ENCODE peak calls at places on chromosomes 6 and 20, in five cellular contexts. K, R, N, X and U are unnamed samples. For H3K4me1, the result is how much of the 10 kb centered on the place peaks cover.

GRCh38 chr6:144897441-144897921 is 612.3 kb downstream of the UTRN start:
- DNase-seq in K (no peak), R (no peak), N (no peak), X (no peak), U (no peak)

GRCh38 chr6:119533603-119534279 is 184.2 kb upstream of the MAN1A1 start:
- DNase-seq in K (no peak), R (no peak), N (no peak), X (no peak), U (no peak)

GRCh38 chr20:22515264-22515663 is 69.1 kb downstream of the FOXA2 start:
- DNase-seq in K (no peak), R (no peak), N (no peak), X (no peak), U (no peak)

GRCh38 chr20:13265941-13266340 is 44.9 kb downstream of the ISM1 start:
- DNase-seq in K (no peak), R (no peak), N (no peak), X (no peak), U (no peak)

GRCh38 chr6:14380421-14380820 is 262.8 kb downstream of the CD83 start:
- DNase-seq in K (no peak), R (no peak), N (no peak), X (no peak), U (no peak)

GRCh38 chr6:23656257-23656731 is 469.7 kb upstream of the NRSN1 start:
- DNase-seq in K (no peak), R (no peak), N (no peak), X (no peak), U (no peak)

GRCh38 chr20:37567671-37568588 is 40.3 kb upstream of the BLCAP start:
- DNase-seq in K (no peak), R (no peak), N (no peak), X (no peak), U (no peak)

GRCh38 chr20:25547999-25548398 is 37.3 kb downstream of the NINL start:
- DNase-seq in K (no peak), R (no peak), N (no peak), X (no peak), U (no peak)

GRCh38 chr6:90328004-90328403 is 31.4 kb upstream of the BACH2 start:
- DNase-seq in K (no peak), R (no peak), N (no peak), X (no peak), U (no peak)

GRCh38 chr20:34562643-34563042 is 4.1 kb downstream of the MAP1LC3A start:
- DNase-seq in K (no peak), R (no peak), N (no peak), X (no peak), U (no peak)

GRCh38 chr20:38658879-38659612 is 57.4 kb downstream of the ARHGAP40 start:
- DNase-seq in K (peak), R (no peak), N (no peak), X (no peak), U (peak)

GRCh38 chr6:35711731-35712130 is 23.0 kb upstream of the FKBP5 start:
- DNase-seq in K (no peak), R (no peak), N (no peak), X (no peak), U (no peak)

GRCh38 chr20:45088247-45088646 is 12.7 kb downstream of the KCNS1 start:
- DNase-seq in K (no peak), R (no peak), N (no peak), X (no peak), U (no peak)

GRCh38 chr6:15606347-15606746 is 56.5 kb downstream of the DTNBP1 start:
- DNase-seq in K (no peak), R (no peak), N (no peak), X (no peak), U (no peak)

GRCh38 chr6:108811490-108811889 is 36.7 kb upstream of the ARMC2 start:
- DNase-seq in K (no peak), R (no peak), N (no peak), X (no peak), U (no peak)

GRCh38 chr6:99492137-99492536 is 23.1 kb downstream of the USP45 start:
- DNase-seq in K (no peak), R (no peak), N (no peak), X (no peak), U (no peak)

GRCh38 chr20:35575958-35576357 is 34.1 kb downstream of the ERGIC3 start:
- DNase-seq in K (no peak), R (no peak), N (no peak), X (no peak), U (no peak)

GRCh38 chr6:17021539-17021889 is 80.3 kb upstream of the STMND1 start:
- DNase-seq in K (no peak), R (no peak), N (no peak), X (no peak), U (no peak)

GRCh38 chr20:16476032-16476431 is 97.2 kb downstream of the KIF16B start:
- DNase-seq in K (peak), R (peak), N (no peak), X (no peak), U (no peak)

GRCh38 chr6:33419580-33420492 is at the start of gene SYNGAP1:
- DNase-seq in K (peak), R (no peak), N (no peak), X (no peak), U (peak)

GRCh38 chr6:43368517-43369160 is 808 bp downstream of the ZNF318 start:
- DNase-seq in K (peak), R (peak), N (peak), X (no peak), U (peak)

GRCh38 chr6:26578741-26579140 is 18.0 kb upstream of the ABT1 start:
- DNase-seq in K (no peak), R (no peak), N (no peak), X (no peak), U (no peak)

GRCh38 chr20:4844325-4844724 is 122.6 kb downstream of the PRND start:
- DNase-seq in K (no peak), R (no peak), N (no peak), X (no peak), U (no peak)

GRCh38 chr6:121794630-121795029 is 359.2 kb downstream of the GJA1 start:
- DNase-seq in K (no peak), R (no peak), N (no peak), X (no peak), U (no peak)

DNA sequence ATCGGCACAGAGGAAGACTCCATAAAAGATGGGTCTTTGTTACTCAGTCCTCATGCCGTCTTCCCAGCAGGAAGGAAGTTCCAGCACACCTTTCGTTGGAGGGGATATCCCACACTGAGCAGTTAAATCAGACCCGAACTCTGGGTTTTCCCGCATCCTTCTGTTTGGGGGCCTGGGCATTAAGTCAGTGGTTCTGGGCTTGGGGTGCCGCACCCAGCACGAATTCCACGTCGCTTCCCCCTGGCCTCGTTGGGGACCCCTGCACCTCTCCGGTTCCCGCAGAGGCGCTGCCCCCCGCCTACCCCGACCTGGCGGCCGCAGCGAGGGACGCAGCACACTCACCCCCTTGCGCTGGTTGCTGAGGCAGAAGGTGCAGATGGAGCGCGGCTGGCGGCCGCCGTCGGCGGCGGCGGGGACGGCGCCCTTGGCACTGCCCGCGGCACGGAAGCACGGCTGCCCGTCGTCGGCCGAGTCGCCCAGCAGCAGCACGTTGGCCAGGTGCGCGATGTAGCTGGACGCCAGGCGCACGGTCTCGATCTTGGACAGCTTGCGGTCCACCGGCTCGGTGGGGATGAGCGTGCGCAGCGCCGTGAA is 641 bp downstream of the TCF15 start:
- DNase-seq in K (no peak), R (no peak), N (no peak), X (no peak), U (no peak)
- H3K27ac ChIP-seq in K (no peak), R (no peak), N (peak), X (no peak), U (no peak)

DNA sequence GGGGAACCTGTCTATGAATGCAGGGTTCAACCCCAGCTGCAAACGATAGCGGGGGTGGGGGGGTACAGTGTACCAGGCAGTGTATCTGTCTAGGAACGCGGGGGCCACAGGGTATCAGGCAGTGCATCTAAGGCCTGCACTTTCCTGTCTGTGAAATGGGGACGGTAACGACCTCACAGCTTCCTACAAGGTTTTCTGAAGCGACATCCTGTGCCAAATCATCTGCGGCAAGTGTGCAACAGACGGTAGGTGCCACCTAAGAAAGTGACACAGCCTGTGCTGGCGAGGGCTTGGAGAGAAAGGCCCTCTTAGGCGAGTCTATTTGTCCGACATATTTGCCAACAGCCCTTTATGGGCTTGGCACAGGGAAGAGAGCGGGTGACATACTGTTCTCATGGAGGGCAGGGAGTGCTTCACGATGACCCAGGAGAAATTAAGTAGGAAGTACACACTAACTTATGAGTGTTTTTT is 3.8 kb downstream of the DIDO1 start:
- DNase-seq in K (peak), R (peak), N (no peak), X (no peak), U (no peak)
- H3K4me1 ChIP-seq in K (half or more), R (under half), N (under half), X (under half), U (half or more)

DNA sequence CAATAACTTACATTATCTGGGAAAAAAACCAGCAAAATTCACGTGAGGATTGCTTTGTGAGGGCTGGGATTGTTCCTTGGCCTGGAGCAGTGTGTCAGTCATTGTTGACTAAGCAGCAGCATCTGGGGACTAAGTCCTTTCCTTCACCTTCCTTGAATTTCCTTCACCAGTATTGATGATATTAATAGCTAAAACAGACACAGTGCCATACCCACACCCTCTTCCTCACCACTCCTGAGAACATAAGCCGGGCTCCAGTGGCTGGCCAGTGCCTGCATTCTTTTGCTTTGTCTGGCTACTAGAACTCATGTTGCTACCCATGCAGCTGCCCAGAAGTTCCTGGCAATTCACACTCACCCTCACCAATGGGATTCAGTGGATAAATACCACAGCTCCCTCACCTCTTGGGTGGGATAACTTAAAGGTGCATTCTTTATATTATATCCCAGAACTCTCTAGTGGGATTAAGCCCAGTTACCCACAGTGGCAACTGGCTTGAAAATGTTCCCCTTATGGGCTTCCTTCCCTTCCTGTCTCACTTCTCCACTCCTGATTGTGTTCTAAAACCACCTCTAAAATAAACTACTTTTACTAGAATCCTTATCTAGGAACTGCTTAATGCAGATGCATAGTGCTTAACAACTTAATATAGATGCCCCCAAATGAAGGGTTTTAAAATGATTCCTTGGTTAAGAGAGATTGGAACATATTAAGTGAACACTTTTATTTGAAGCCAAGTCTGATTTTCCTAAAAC is 24.0 kb downstream of the PLCB1 start:
- DNase-seq in K (no peak), R (no peak), N (no peak), X (no peak), U (no peak)
- H3K27ac ChIP-seq in K (no peak), R (no peak), N (peak), X (peak), U (peak)

GRCh38 chr6:154406869-154407268 is 50.3 kb upstream of the IPCEF1 start:
- DNase-seq in K (no peak), R (no peak), N (no peak), X (no peak), U (no peak)

GRCh38 chr6:154404791-154405400 is 48.3 kb upstream of the IPCEF1 start:
- DNase-seq in K (no peak), R (no peak), N (no peak), X (no peak), U (no peak)

GRCh38 chr6:154408906-154409500 is 52.4 kb upstream of the IPCEF1 start:
- DNase-seq in K (peak), R (no peak), N (no peak), X (no peak), U (no peak)

GRCh38 chr6:154406301-154406700 is 49.7 kb upstream of the IPCEF1 start:
- DNase-seq in K (no peak), R (no peak), N (no peak), X (no peak), U (no peak)

DNA sequence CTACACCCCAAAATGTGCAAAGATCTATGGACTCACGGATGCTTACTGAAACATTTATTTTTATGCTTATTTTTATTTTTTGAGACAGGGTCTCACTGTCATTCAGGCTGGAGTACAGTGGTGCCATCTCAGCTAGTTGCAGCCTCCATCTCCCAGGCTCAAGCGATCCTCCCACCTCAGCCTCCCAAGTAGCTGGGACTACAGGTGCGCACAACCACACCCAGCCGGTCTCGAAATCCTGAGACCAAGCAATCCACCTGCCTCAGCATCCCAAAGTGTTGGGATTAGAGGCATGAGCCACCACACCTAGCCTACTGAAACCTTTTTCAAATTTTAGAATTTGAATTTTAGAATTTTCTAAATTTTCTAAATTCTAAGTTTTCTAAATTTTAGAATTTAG is 50.8 kb upstream of the IPCEF1 start:
- DNase-seq in K (no peak), R (no peak), N (no peak), X (no peak), U (no peak)
- H3K4me1 ChIP-seq in K (under half), R (under half), N (under half), X (under half), U (under half)

GRCh38 chr20:48799315-48800105 is 28.3 kb downstream of the PREX1 start:
- DNase-seq in K (no peak), R (no peak), N (no peak), X (no peak), U (no peak)

GRCh38 chr20:48802216-48802615 is 25.6 kb downstream of the PREX1 start:
- DNase-seq in K (no peak), R (no peak), N (no peak), X (no peak), U (no peak)

GRCh38 chr20:48797850-48798747 is 29.7 kb downstream of the PREX1 start:
- DNase-seq in K (no peak), R (no peak), N (no peak), X (no peak), U (no peak)

GRCh38 chr20:48801197-48801596 is 26.6 kb downstream of the PREX1 start:
- DNase-seq in K (no peak), R (no peak), N (no peak), X (no peak), U (no peak)

DNA sequence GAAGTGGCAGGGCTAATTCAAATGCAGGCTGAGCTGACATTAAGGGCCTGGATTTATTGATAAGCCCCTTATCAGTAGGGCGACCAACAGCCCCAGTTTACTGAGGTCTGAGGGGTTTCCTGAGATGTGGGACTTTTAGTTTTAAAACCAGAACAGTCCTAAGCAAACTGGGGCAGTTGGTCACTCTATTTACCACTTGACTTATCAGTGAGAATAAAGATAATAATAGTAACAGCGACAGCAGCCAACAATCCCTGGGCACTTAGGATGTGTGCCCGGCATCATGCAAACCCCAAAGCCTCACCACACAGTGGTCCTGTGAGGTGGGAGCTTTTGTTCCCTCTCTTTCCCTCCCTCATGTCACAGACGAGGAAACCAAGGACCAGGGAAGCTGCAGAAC is 27.6 kb downstream of the PREX1 start:
- DNase-seq in K (no peak), R (no peak), N (no peak), X (no peak), U (no peak)
- H3K27ac ChIP-seq in K (no peak), R (no peak), N (no peak), X (no peak), U (no peak)

GRCh38 chr20:62599216-62600110 is 42.8 kb upstream of the SLCO4A1 start:
- DNase-seq in K (no peak), R (no peak), N (no peak), X (no peak), U (no peak)
- H3K4me1 ChIP-seq in K (under half), R (under half), N (under half), X (under half), U (under half)